ENCODE peak calls at places on chromosomes 16 and 17, in seven cellular contexts. S, V, M, O, L, I and B are unnamed samples.

GRCh38 chr16:83953796-83954576 is 946 bp downstream of the OSGIN1 start:
- DNase-seq in O (no peak), L (peak), M (peak), I (no peak), V (peak), S (peak), B (no peak)

GRCh38 chr16:50309156-50309526 is 42.8 kb downstream of the ADCY7 start:
- DNase-seq in I (peak), M (no peak), L (no peak), O (no peak), V (no peak), S (no peak), B (no peak)

GRCh38 chr17:67413399-67413798 is 36.3 kb downstream of the PITPNC1 start:
- DNase-seq in V (no peak), S (no peak), M (no peak), L (no peak), O (no peak), I (no peak), B (no peak)

GRCh38 chr16:56748826-56749225 is 18.9 kb downstream of the NUP93 start:
- DNase-seq in I (peak), M (peak), S (no peak), O (no peak), L (no peak), V (no peak), B (no peak)

GRCh38 chr16:23514381-23515152 is 4.3 kb upstream of the GGA2 start:
- DNase-seq in M (no peak), O (no peak), V (no peak), S (no peak), L (no peak), I (no peak), B (no peak)

GRCh38 chr17:40542562-40543411 is 22.5 kb downstream of the CCR7 start:
- DNase-seq in O (no peak), I (no peak), S (no peak), L (peak), M (no peak), V (no peak), B (no peak)

GRCh38 chr16:20940864-20941634 is 40.5 kb downstream of the LYRM1 start:
- DNase-seq in S (no peak), V (peak), M (no peak), L (no peak), O (no peak), I (no peak), B (no peak)

GRCh38 chr17:75549246-75550138 is 24.0 kb downstream of the LLGL2 start:
- DNase-seq in M (peak), O (no peak), L (peak), I (no peak), V (no peak), S (no peak), B (peak)

GRCh38 chr16:65284583-65284982 is 162.7 kb upstream of the CDH11 start:
- DNase-seq in I (no peak), M (no peak), V (no peak), L (no peak), S (no peak), O (no peak), B (no peak)

GRCh38 chr17:3659541-3660111 is 8.8 kb downstream of the TAX1BP3 start:
- DNase-seq in O (no peak), V (no peak), M (peak), L (peak), S (no peak), I (peak), B (no peak)

GRCh38 chr16:68792465-68793324 is 50.6 kb upstream of the TANGO6 start:
- DNase-seq in S (peak), V (peak), L (peak), M (no peak), I (no peak), O (no peak), B (no peak)

GRCh38 chr16:49459953-49460735 is 86.5 kb downstream of the C16orf78 start:
- DNase-seq in O (no peak), S (no peak), I (peak), M (no peak), L (no peak), V (no peak), B (no peak)

GRCh38 chr16:30406911-30407793 is at the start of gene ZNF771:
- DNase-seq in I (peak), S (no peak), V (peak), O (peak), L (peak), M (peak), B (peak)
- TF ChIP-seq CTCF in I (no peak), S (no peak), V (no peak), O (peak), L (no peak), M (no peak), B (peak)

GRCh38 chr17:42315402-42316156 is 27.3 kb downstream of the STAT5A start:
- DNase-seq in L (no peak), S (no peak), I (no peak), O (no peak), V (no peak), M (no peak), B (peak)
- TF ChIP-seq CTCF in L (no peak), S (no peak), I (no peak), O (no peak), V (no peak), M (no peak), B (no peak)

GRCh38 chr17:63317166-63317845 is 128.8 kb downstream of the CYB561 start:
- DNase-seq in S (no peak), M (no peak), I (no peak), O (no peak), L (no peak), V (no peak), B (no peak)

GRCh38 chr17:63314766-63315165 is 131.3 kb downstream of the CYB561 start:
- DNase-seq in S (no peak), L (no peak), O (no peak), V (no peak), I (no peak), M (no peak), B (no peak)

GRCh38 chr17:63311416-63311937 is 134.6 kb downstream of the CYB561 start:
- DNase-seq in V (no peak), S (no peak), O (no peak), I (no peak), L (no peak), M (no peak), B (no peak)

GRCh38 chr17:63316100-63316499 is 130.0 kb downstream of the CYB561 start:
- DNase-seq in V (no peak), O (no peak), M (peak), I (no peak), L (no peak), S (no peak), B (no peak)
- TF ChIP-seq CTCF in V (no peak), O (no peak), M (no peak), I (no peak), L (no peak), S (no peak), B (no peak)

DNA sequence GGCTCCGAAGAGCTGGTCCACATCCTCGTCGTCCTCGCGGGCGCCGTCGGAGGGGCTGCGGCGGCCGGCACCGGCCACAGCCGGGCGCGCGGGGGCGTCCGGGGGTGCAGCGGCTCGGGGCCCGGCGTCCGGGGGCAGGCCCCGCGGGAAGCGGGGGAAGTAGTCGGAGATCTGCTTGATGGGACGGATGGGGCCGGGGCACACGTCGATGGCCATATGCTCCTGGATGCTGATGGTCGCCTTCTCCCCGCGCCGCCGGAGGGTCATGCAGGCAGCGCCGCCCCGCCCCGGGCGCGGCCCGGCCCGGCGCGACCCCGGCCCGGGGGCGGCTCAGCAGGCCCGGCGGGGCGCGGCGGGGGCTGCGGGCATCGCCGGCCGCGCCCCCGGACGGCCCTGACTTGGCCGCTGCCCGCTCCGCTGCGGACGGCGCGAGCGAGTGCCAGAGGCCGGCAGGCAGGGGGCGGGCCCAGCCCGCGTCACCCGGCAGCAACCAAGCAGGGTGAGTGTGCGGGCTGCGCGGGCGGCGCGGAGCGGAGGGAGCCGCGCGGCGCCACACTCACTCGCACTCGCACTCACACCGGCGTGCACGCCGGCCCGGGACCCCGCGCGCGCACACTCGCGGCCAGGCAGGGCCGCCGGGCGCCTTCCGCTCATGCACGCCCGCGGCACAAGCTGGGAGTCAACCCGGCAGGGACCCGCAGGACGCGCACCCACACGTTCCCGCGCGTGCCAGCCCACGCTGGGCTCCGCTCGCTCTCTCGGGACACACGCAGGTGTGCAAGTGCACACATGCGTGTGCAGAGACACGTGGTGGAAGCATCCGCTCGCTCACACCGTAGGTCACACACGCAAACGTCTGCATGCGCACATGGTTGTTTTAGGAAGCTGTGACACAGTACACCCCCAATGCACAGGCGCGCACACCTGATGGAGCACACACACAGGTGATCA is at the start of gene DOC2B:
- DNase-seq in L (peak), V (no peak), M (peak), S (no peak), O (peak), I (no peak), B (peak)
- TF ChIP-seq CTCF in L (no peak), V (no peak), M (no peak), S (no peak), O (no peak), I (no peak), B (no peak)

DNA sequence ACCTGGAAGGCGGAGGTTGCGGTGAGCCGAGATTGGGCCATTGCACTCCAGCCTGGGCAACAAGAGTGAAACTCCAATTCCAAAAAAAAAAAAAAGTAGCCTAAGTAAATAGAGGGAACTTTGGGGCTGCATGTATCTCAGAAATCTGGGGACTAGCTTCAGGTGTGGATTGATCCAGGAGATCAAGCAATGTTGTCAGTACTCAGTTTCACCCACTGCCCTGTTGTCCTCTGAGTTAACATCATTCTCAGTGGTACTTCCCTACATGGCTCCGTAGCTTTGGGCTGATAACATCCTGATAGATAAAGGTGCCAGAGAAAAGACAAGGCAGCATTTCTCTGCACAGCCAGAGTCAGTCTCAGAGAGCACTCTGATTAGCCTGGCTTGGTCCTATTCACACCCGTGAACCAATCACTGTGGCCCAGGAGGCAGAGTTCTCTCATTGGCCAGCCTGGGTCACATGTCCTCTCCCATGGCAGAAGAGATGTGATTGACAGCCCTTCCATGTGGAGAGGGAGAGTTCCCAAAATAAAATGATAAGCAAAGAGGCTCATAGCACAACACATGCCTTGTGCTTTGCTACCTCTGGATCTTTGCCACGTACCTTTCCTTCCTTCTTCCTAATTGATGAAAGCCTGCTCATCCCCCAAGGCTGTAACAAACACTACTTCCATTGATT is 99.6 kb downstream of the ABCC1 start:
- DNase-seq in S (no peak), O (no peak), M (no peak), V (no peak), L (no peak), I (no peak), B (no peak)
- TF ChIP-seq CTCF in S (no peak), O (no peak), M (no peak), V (no peak), L (no peak), I (no peak), B (no peak)

GRCh38 chr17:80948961-80949450 is 42.6 kb upstream of the CHMP6 start:
- DNase-seq in L (no peak), V (no peak), M (no peak), O (no peak), I (no peak), S (no peak), B (no peak)

GRCh38 chr17:80948091-80948960 is 43.3 kb upstream of the CHMP6 start:
- DNase-seq in S (no peak), O (no peak), V (no peak), I (no peak), L (no peak), M (no peak), B (no peak)

GRCh38 chr17:80950466-80951120 is 41.0 kb upstream of the CHMP6 start:
- DNase-seq in S (no peak), L (no peak), V (no peak), I (no peak), O (no peak), M (no peak), B (no peak)

GRCh38 chr17:80951121-80952090 is 40.2 kb upstream of the CHMP6 start:
- DNase-seq in L (no peak), V (no peak), O (no peak), I (no peak), S (no peak), M (no peak), B (no peak)

GRCh38 chr17:80949451-80950421 is 41.9 kb upstream of the CHMP6 start:
- DNase-seq in V (no peak), S (no peak), M (no peak), L (no peak), O (no peak), I (no peak), B (no peak)
- TF ChIP-seq CTCF in V (no peak), S (no peak), M (no peak), L (no peak), O (no peak), I (no peak), B (no peak)

GRCh38 chr17:82028246-82028645 is 3.2 kb upstream of the RAC3 start:
- DNase-seq in V (no peak), L (no peak), S (no peak), I (no peak), O (no peak), M (no peak), B (no peak)
- TF ChIP-seq CTCF in V (no peak), L (no peak), S (no peak), I (no peak), O (no peak), M (no peak), B (no peak)

DNA sequence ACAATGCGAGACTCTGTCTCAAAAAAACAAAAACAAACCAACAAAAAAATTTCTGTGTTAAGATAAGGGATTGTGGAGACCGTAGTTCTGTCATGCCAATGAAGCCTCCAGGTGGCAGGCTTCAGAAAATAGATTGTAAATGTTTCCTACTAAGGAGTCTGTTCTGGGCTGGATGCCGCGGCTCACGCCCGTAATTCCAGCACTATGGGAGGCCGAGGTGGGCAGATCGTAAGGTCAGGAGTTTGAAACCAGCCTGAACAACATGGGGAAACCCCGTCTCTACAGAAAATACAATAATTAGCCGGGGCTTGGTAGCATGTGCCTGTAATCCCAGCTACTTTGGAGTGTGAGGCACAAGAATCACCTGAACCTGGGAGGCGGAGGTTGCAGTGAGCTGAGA is 4.4 kb upstream of the SNX29 start:
- DNase-seq in I (no peak), L (no peak), M (no peak), O (no peak), S (no peak), V (peak), B (no peak)
- TF ChIP-seq CTCF in I (peak), L (no peak), M (peak), O (peak), S (peak), V (peak), B (no peak)